ENCODE peak calls at places on chromosomes 7 and 10, in seven cellular contexts. Y is foreskin fibroblast; O is stimulated activated naive CD4-positive, alpha-beta T cell treated with Interleukin-2 at 50 U/mL for 16 hours; S is NCI-H774; Q is C1 segment of cervical spinal cord; X is HFFc6; F is GM04503. B is an unnamed sample.

GRCh38 chr10:31947144-31947926 is 18.7 kb upstream of the ARHGAP12 start:
- DNase-seq in Y (peak), O (no peak), S (peak), Q (no peak), X (peak), F (peak), B (no peak)

GRCh38 chr7:46786221-46786951 is 795.5 kb downstream of the TNS3 start:
- DNase-seq in Y (peak), O (no peak), S (no peak), Q (no peak), X (peak), F (no peak), B (no peak)

GRCh38 chr10:96711048-96711713 is 9.1 kb downstream of the PIK3AP1 start:
- DNase-seq in Y (no peak), O (no peak), S (no peak), Q (no peak), X (no peak), F (no peak), B (no peak)

GRCh38 chr7:151837285-151838042 is 39.5 kb downstream of the PRKAG2 start:
- DNase-seq in Y (no peak), O (no peak), S (no peak), Q (no peak), X (no peak), F (no peak), B (no peak)

GRCh38 chr7:80876894-80877414 is 41.9 kb downstream of the SEMA3C start:
- DNase-seq in Y (peak), O (no peak), S (no peak), Q (no peak), X (peak), F (peak), B (no peak)

GRCh38 chr7:121351682-121352081 is 22.9 kb downstream of the WNT16 start:
- DNase-seq in Y (no peak), O (no peak), S (no peak), Q (no peak), X (no peak), F (no peak), B (no peak)

GRCh38 chr10:101691081-101691480 is 3.9 kb downstream of the FBXW4 start:
- DNase-seq in Y (no peak), O (no peak), S (no peak), Q (no peak), X (no peak), F (no peak), B (no peak)

GRCh38 chr10:17175551-17175950 is 25.9 kb downstream of the TRDMT1 start:
- DNase-seq in Y (peak), O (no peak), S (no peak), Q (no peak), X (peak), F (no peak), B (no peak)

GRCh38 chr10:105950410-105950809 is 1214.1 kb downstream of the SORCS1 start:
- DNase-seq in Y (no peak), O (no peak), S (no peak), Q (peak), X (peak), F (no peak), B (no peak)

GRCh38 chr10:740936-741431 is 51.5 kb upstream of the DIP2C start:
- DNase-seq in Y (no peak), O (no peak), S (no peak), Q (no peak), X (no peak), F (no peak), B (no peak)

GRCh38 chr7:132055331-132056120 is 499.1 kb upstream of the PODXL start:
- DNase-seq in Y (no peak), O (no peak), S (no peak), Q (no peak), X (no peak), F (no peak), B (no peak)

GRCh38 chr7:33764752-33765451 is 140.4 kb upstream of the BMPER start:
- DNase-seq in Y (peak), O (no peak), S (no peak), Q (no peak), X (peak), F (no peak), B (no peak)

GRCh38 chr10:95394161-95394880 is 103.5 kb upstream of the PDLIM1 start:
- DNase-seq in Y (no peak), O (no peak), S (no peak), Q (no peak), X (no peak), F (no peak), B (no peak)

GRCh38 chr10:109587366-109587765 is 335.9 kb downstream of the XPNPEP1 start:
- DNase-seq in Y (no peak), O (no peak), S (peak), Q (no peak), X (no peak), F (no peak), B (no peak)

GRCh38 chr10:123597676-123598075 is 68.5 kb upstream of the GPR26 start:
- DNase-seq in Y (no peak), O (no peak), S (no peak), Q (no peak), X (no peak), F (no peak), B (no peak)

GRCh38 chr10:266974-267425 is 131.7 kb downstream of the ZMYND11 start:
- DNase-seq in Y (peak), O (no peak), S (no peak), Q (no peak), X (no peak), F (no peak), B (no peak)

GRCh38 chr7:81173766-81174281 is 255.0 kb upstream of the SEMA3C start:
- DNase-seq in Y (peak), O (no peak), S (no peak), Q (no peak), X (peak), F (no peak), B (no peak)